ENCODE peak calls at places on chromosomes 7 and 10, in ten cellular contexts. W is GM23248; N is OCI-LY7; K is fibroblast of lung; E is adipocyte; O is aorta; H is CD8-positive, alpha-beta T cell; P is cardiac muscle cell; T is HCT116; D is IMR-90. Y is an unnamed sample. For H3K36me3, the result is how much of the 10 kb centered on the place peaks cover.

GRCh38 chr7:81846398-81846797 is 76.6 kb upstream of the HGF start:
- DNase-seq in D (peak), K (peak), P (no peak), T (no peak), W (peak), H (no peak), N (peak), E (peak), O (peak), Y (no peak)

GRCh38 chr10:11776080-11776479 is 33.9 kb downstream of the ECHDC3 start:
- DNase-seq in D (peak), N (no peak), E (no peak), H (no peak), P (no peak), W (no peak), K (peak), T (no peak), O (no peak), Y (no peak)

GRCh38 chr7:4225352-4225751 is 456.7 kb upstream of the FOXK1 start:
- DNase-seq in N (no peak), K (no peak), T (no peak), H (no peak), P (no peak), O (no peak), E (no peak), W (no peak), D (no peak), Y (no peak)

GRCh38 chr7:101035941-101036340 is 16.1 kb downstream of the MUC17 start:
- DNase-seq in T (no peak), H (no peak), N (no peak), K (no peak), E (no peak), P (no peak), O (no peak), D (no peak), W (no peak), Y (no peak)

GRCh38 chr7:31017036-31017747 is 34.9 kb upstream of the ADCYAP1R1 start:
- DNase-seq in D (no peak), O (no peak), P (no peak), K (no peak), H (no peak), N (no peak), W (no peak), E (no peak), T (no peak), Y (no peak)

GRCh38 chr7:90261441-90261840 is 16.5 kb downstream of the CFAP69 start:
- DNase-seq in T (no peak), D (no peak), H (no peak), N (no peak), P (no peak), W (no peak), K (no peak), E (no peak), O (no peak), Y (no peak)

GRCh38 chr7:106485031-106485551 is 175.9 kb downstream of the CCDC71L start:
- DNase-seq in D (peak), E (peak), P (no peak), O (no peak), W (peak), H (no peak), N (no peak), K (peak), T (no peak), Y (no peak)

GRCh38 chr7:12107841-12108249 is 103.2 kb upstream of the TMEM106B start:
- DNase-seq in E (peak), H (no peak), W (no peak), N (no peak), O (no peak), K (peak), T (no peak), D (no peak), P (no peak), Y (no peak)

GRCh38 chr7:45136106-45137060 is 21.2 kb upstream of the RAMP3 start:
- DNase-seq in E (peak), D (peak), W (peak), H (peak), T (peak), N (peak), O (no peak), K (peak), P (peak), Y (peak)

GRCh38 chr7:95718556-95719410 is 53.6 kb upstream of the DYNC1I1 start:
- DNase-seq in N (no peak), D (peak), W (peak), T (peak), K (no peak), O (no peak), P (no peak), E (peak), H (no peak), Y (no peak)

GRCh38 chr10:46226900-46227558 is 59.8 kb upstream of the ANTXRL start:
- DNase-seq in W (no peak), K (no peak), P (no peak), E (no peak), O (no peak), D (no peak), T (no peak), H (no peak), N (no peak), Y (no peak)

DNA sequence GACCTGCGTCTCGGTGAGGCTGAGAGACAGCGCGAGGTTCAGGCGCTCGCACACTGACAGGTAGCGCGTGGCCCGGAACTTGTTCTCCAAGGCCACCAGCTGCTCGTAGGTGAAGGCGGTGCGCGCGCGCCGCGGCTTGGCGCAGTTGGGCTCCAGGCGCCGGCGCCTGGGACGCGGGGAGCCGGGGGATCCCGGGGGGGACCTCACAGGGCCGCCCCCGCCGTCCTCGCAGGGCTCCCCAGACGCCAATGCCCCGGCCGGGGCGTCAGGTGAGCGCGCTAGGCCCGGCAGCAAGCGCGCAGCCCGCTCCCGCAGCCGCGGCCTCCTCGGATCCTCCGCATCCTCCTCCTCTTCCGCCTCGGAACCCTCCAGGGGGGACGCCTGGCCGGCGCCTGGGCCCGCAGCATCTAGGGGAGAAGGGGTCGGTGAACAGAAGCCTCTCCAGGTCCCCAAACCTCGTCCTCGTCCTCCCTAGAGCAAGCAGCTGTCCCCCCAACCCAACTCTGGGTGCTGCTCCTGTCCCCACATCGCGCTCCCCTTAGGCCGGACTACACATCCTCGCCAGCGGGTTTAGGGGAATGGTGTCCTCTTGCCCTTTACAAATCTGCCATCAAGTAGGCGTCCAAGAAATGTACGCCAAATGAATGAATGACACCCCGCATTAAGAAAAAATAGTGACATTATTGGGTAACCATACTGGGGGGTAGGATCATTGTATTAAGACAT is 1.9 kb downstream of the NKX1-2 start:
- DNase-seq in E (no peak), N (no peak), T (no peak), P (peak), O (no peak), W (peak), H (no peak), K (no peak), D (no peak), Y (no peak)
- H3K4me3 ChIP-seq in E (no peak), N (no peak), T (no peak), P (peak), O (no peak), W (no peak), H (no peak), K (no peak), D (no peak), Y (no peak)

GRCh38 chr10:17475661-17476060 is 21.3 kb upstream of the ST8SIA6 start:
- DNase-seq in K (no peak), O (no peak), W (no peak), N (no peak), T (no peak), E (no peak), P (no peak), H (no peak), D (no peak), Y (no peak)

GRCh38 chr10:17472481-17473227 is 18.3 kb upstream of the ST8SIA6 start:
- DNase-seq in P (no peak), T (no peak), K (no peak), O (no peak), D (no peak), N (no peak), H (no peak), E (no peak), W (no peak), Y (no peak)

GRCh38 chr10:17474595-17474994 is 20.2 kb upstream of the ST8SIA6 start:
- DNase-seq in T (peak), O (no peak), P (no peak), H (no peak), K (no peak), D (peak), N (no peak), W (peak), E (peak), Y (no peak)

GRCh38 chr10:17476073-17476472 is 21.7 kb upstream of the ST8SIA6 start:
- DNase-seq in H (no peak), W (no peak), E (no peak), O (no peak), D (no peak), N (no peak), K (no peak), P (no peak), T (no peak), Y (no peak)

GRCh38 chr10:17473228-17473950 is 19.0 kb upstream of the ST8SIA6 start:
- DNase-seq in D (no peak), E (no peak), W (no peak), H (no peak), P (no peak), T (no peak), O (no peak), K (no peak), N (no peak), Y (no peak)
- H3K36me3 ChIP-seq in D (under half), E (under half), W (under half), H (under half), P (under half), T (under half), O (under half), K (under half), N (under half), Y (under half)

DNA sequence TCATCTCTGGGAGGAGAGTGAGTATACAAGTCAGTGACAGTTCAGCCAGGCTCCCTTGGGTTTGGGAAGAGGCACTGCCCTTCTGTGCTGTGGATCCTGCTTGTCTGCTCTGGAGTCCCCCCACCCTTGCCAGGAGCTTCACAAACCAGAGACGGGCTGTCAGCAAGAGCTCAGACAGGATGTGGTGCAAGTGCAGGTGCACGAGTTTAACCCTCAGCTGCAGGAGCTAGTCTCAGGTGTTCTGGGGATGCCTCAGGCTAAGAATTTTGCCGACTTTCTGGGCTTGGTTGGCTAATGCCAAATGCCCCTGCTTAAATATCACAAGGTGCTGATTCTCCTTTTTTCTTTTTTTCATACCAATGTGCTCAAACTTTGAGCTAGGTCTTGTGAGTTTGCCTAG is 22.3 kb downstream of the ZNF783 start:
- DNase-seq in H (peak), T (no peak), K (no peak), N (peak), E (no peak), P (no peak), D (no peak), O (no peak), W (no peak), Y (no peak)
- H3K4me3 ChIP-seq in H (peak), T (no peak), K (no peak), N (peak), E (no peak), P (no peak), D (no peak), O (no peak), W (no peak), Y (no peak)

GRCh38 chr10:22539579-22540160 is 174.7 kb downstream of the PIP4K2A start:
- DNase-seq in P (no peak), O (no peak), E (no peak), K (no peak), H (no peak), D (no peak), W (no peak), N (no peak), T (no peak), Y (no peak)

GRCh38 chr10:22545643-22546042 is 168.7 kb downstream of the PIP4K2A start:
- DNase-seq in E (no peak), W (no peak), N (no peak), O (no peak), D (no peak), H (no peak), P (no peak), T (no peak), K (no peak), Y (no peak)

GRCh38 chr10:22542773-22543172 is 171.6 kb downstream of the PIP4K2A start:
- DNase-seq in K (no peak), E (no peak), D (no peak), W (no peak), H (no peak), P (no peak), T (no peak), O (no peak), N (no peak), Y (no peak)

GRCh38 chr10:22544325-22545068 is 169.9 kb downstream of the PIP4K2A start:
- DNase-seq in W (no peak), P (no peak), O (no peak), H (no peak), E (no peak), D (no peak), K (no peak), T (no peak), N (no peak), Y (no peak)

GRCh38 chr10:22541900-22542299 is 172.5 kb downstream of the PIP4K2A start:
- DNase-seq in D (no peak), H (no peak), K (no peak), T (no peak), W (no peak), P (no peak), N (no peak), O (no peak), E (no peak), Y (no peak)
- H3K36me3 ChIP-seq in D (under half), H (half or more), K (under half), T (under half), W (under half), P (under half), N (under half), O (under half), E (half or more), Y (under half)

GRCh38 chr10:31604141-31604540 is 285.1 kb downstream of the ZEB1 start:
- DNase-seq in E (peak), O (no peak), K (no peak), H (no peak), P (no peak), W (peak), N (no peak), T (no peak), D (peak), Y (no peak)
- H3K4me3 ChIP-seq in E (peak), O (no peak), K (no peak), H (no peak), P (no peak), W (peak), N (no peak), T (peak), D (no peak), Y (no peak)

GRCh38 chr10:132204781-132205473 is 18.2 kb downstream of the DPYSL4 start:
- DNase-seq in H (no peak), D (no peak), O (peak), W (no peak), E (no peak), T (no peak), K (no peak), N (no peak), P (no peak), Y (no peak)
- H3K36me3 ChIP-seq in H (under half), D (under half), O (under half), W (under half), E (under half), T (under half), K (under half), N (under half), P (under half), Y (under half)

DNA sequence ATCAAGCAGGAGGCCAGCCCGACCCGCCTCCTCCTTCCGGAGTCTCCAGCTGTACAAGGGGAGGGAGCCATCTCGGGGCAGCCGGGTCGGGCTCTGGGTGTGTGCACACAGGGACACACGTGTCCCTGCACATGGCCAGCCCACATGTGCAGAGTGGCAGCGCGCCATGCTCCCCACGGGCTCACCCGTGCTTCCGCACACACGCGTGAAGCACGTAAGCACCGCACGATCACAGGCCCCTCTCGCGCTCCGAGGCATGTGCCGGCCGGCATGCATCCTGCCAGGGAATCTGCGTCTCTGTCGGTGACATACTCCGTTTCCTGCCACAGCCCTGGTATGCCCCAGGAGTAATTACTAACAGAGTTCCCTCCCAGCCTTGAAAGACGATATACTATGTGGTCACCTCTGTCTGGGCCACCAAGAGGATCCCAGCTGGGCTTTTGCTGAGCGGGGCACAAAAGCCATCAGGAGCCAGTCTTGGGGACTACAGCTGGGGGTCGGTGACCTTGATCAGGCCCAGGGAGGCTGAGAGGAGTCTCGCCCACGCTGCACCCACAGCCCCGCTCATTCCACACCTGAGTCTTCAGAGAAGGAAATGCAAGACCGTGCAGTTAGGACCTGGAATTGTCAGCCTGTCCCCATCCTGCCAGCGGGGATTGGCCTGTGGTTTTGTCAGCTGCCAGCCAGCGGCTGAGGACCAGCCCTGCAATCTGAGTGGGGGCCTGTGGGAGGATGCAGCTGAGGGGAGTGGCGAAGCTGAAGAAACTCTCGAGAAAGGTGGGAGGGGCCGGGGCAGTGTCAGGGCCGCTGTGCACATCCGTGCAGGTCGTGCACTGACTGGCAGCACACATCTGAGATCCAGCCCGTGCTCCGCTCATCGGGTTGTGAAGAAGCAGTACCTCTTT is 11.0 kb upstream of the LFNG start:
- DNase-seq in E (peak), P (no peak), D (peak), O (peak), H (peak), W (peak), N (peak), T (no peak), K (no peak), Y (no peak)
- H3K4me3 ChIP-seq in E (peak), P (no peak), D (no peak), O (no peak), H (peak), W (no peak), N (no peak), T (no peak), K (no peak), Y (no peak)

Y was measured in MG63.